ENCODE peak calls at places on chromosome 13, in four cellular contexts. Q is T1000; B is activated naive CD4-positive, alpha-beta T cell; Z is mesothelial cell of epicardium. X is an unnamed sample.

GRCh38 chr13:23443878-23444277 is 10.4 kb upstream of the SACS start:
- DNase-seq in Q (no peak), B (no peak), Z (no peak), X (no peak)

GRCh38 chr13:91346848-91347211 is 657 bp upstream of the MIR17HG start:
- DNase-seq in Q (no peak), B (peak), Z (no peak), X (no peak)

GRCh38 chr13:113452942-113453901 is at the start of gene ADPRHL1:
- DNase-seq in Q (no peak), B (no peak), Z (no peak), X (no peak)

GRCh38 chr13:55090612-55091011 is 2050.1 kb upstream of the PRR20A start:
- DNase-seq in Q (no peak), B (no peak), Z (no peak), X (no peak)

GRCh38 chr13:90336507-90336906 is 1011.0 kb upstream of the MIR17HG start:
- DNase-seq in Q (no peak), B (no peak), Z (no peak), X (no peak)

GRCh38 chr13:36445806-36446423 is 13.6 kb downstream of the CCNA1 start:
- DNase-seq in Q (no peak), B (no peak), Z (no peak), X (no peak)

GRCh38 chr13:97434417-97435296 is 688 bp downstream of the RAP2A start:
- DNase-seq in Q (peak), B (peak), Z (peak), X (no peak)

GRCh38 chr13:33556828-33557227 is 261.1 kb upstream of the RFC3 start:
- DNase-seq in Q (no peak), B (no peak), Z (no peak), X (no peak)

GRCh38 chr13:111323950-111324651 is 3.7 kb downstream of the TEX29 start:
- DNase-seq in Q (no peak), B (no peak), Z (no peak), X (no peak)

GRCh38 chr13:60583196-60583908 is 186.3 kb downstream of the TDRD3 start:
- DNase-seq in Q (no peak), B (no peak), Z (no peak), X (peak)

GRCh38 chr13:27851049-27851448 is 58.8 kb downstream of the GSX1 start:
- DNase-seq in Q (no peak), B (no peak), Z (no peak), X (no peak)

GRCh38 chr13:20528451-20528850 is 2.8 kb upstream of the CRYL1 start:
- DNase-seq in Q (no peak), B (no peak), Z (no peak), X (no peak)

GRCh38 chr13:112696001-112696868 is 6.4 kb downstream of the ATP11A start:
- DNase-seq in Q (no peak), B (no peak), Z (no peak), X (no peak)

GRCh38 chr13:37595162-37595561 is 3.4 kb downstream of the POSTN start:
- DNase-seq in Q (no peak), B (no peak), Z (no peak), X (peak)

GRCh38 chr13:104553156-104553555 is 1486.9 kb upstream of the SLC10A2 start:
- DNase-seq in Q (no peak), B (no peak), Z (no peak), X (no peak)

GRCh38 chr13:52092087-52092486 is 36.8 kb downstream of the NEK5 start:
- DNase-seq in Q (no peak), B (no peak), Z (no peak), X (no peak)

GRCh38 chr13:48304132-48304876 is 753 bp downstream of the RB1 start:
- DNase-seq in Q (no peak), B (no peak), Z (no peak), X (no peak)

GRCh38 chr13:111898956-111899713 is 167.8 kb upstream of the SOX1 start:
- DNase-seq in Q (no peak), B (no peak), Z (no peak), X (no peak)

GRCh38 chr13:21039097-21039800 is 22.1 kb downstream of the LATS2 start:
- DNase-seq in Q (no peak), B (no peak), Z (no peak), X (no peak)

GRCh38 chr13:39422845-39423565 is 180.0 kb downstream of the LHFPL6 start:
- DNase-seq in Q (no peak), B (no peak), Z (no peak), X (no peak)

GRCh38 chr13:75101997-75102720 is 379.8 kb downstream of the TBC1D4 start:
- DNase-seq in Q (no peak), B (no peak), Z (no peak), X (peak)

GRCh38 chr13:62779146-62779545 is 1363.5 kb upstream of the PCDH20 start:
- DNase-seq in Q (no peak), B (no peak), Z (no peak), X (peak)

GRCh38 chr13:100497394-100497793 is 91.2 kb downstream of the GGACT start:
- DNase-seq in Q (no peak), B (no peak), Z (no peak), X (no peak)

GRCh38 chr13:37777676-37778075 is 91.9 kb downstream of the TRPC4 start:
- DNase-seq in Q (no peak), B (no peak), Z (no peak), X (no peak)

GRCh38 chr13:91154553-91154952 is 192.9 kb upstream of the MIR17HG start:
- DNase-seq in Q (no peak), B (no peak), Z (no peak), X (peak)

GRCh38 chr13:101751488-101751887 is 299.0 kb downstream of the ITGBL1 start:
- DNase-seq in Q (peak), B (no peak), Z (no peak), X (no peak)

GRCh38 chr13:33519561-33520479 is 234.3 kb upstream of the STARD13 start:
- DNase-seq in Q (no peak), B (no peak), Z (no peak), X (no peak)

GRCh38 chr13:89214115-89214514 is 1542.9 kb downstream of the SLITRK5 start:
- DNase-seq in Q (no peak), B (no peak), Z (no peak), X (no peak)

X was measured in iPS DF 19.7.